ENCODE peak calls at places on chromosomes 7 and 10, in six cellular contexts. M is stomach, Z is DND-41, U is mammary epithelial cell, K is suprapubic skin, E is PC-3. P is an unnamed sample.

GRCh38 chr10:58781873-58782488 is 269.3 kb downstream of the BICC1 start:
- DNase-seq in M (no peak), Z (no peak), U (peak; percentile 47), K (no peak), E (peak; percentile 93), P (peak; percentile 2)

GRCh38 chr7:46557295-46557711 is 636.2 kb upstream of the IGFBP3 start:
- DNase-seq in M (no peak), Z (no peak), U (no peak), K (no peak), E (no peak), P (no peak)

GRCh38 chr7:81937091-81937490 is 167.2 kb upstream of the HGF start:
- DNase-seq in M (no peak), Z (no peak), U (peak; percentile 21), K (no peak), E (no peak), P (no peak)

GRCh38 chr7:115477193-115477651 is 553.3 kb downstream of the TFEC start:
- DNase-seq in M (no peak), Z (no peak), U (no peak), K (no peak), E (no peak), P (no peak)

GRCh38 chr7:129949292-129950133 is 3.2 kb downstream of the UBE2H start:
- DNase-seq in M (no peak), Z (no peak), U (peak; percentile 95), K (no peak), E (peak; percentile 83), P (peak; percentile 5)

GRCh38 chr10:97888641-97889262 is 39.1 kb downstream of the GOLGA7B start:
- DNase-seq in M (peak; percentile 67), Z (no peak), U (peak; percentile 82), K (no peak), E (peak; percentile 78), P (no peak)

GRCh38 chr10:92571649-92572048 is 2.2 kb downstream of the IDE start:
- DNase-seq in M (no peak), Z (no peak), U (no peak), K (no peak), E (no peak), P (no peak)

GRCh38 chr10:1677307-1677939 is 59.9 kb downstream of the ADARB2 start:
- DNase-seq in M (no peak), Z (no peak), U (no peak), K (no peak), E (no peak), P (no peak)

GRCh38 chr7:137986252-137987010 is 15.5 kb downstream of the CREB3L2 start:
- DNase-seq in M (peak; percentile 35), Z (no peak), U (peak; percentile 68), K (no peak), E (no peak), P (no peak)

GRCh38 chr7:93914581-93915066 is 6.9 kb upstream of the GNG11 start:
- DNase-seq in M (no peak), Z (no peak), U (peak; percentile 36), K (no peak), E (peak; percentile 66), P (no peak)

GRCh38 chr10:130127612-130128607 is 8.3 kb upstream of the GLRX3 start:
- DNase-seq in M (peak; percentile 57), Z (peak; percentile 68), U (peak; percentile 66), K (no peak), E (peak; percentile 72), P (peak; percentile 53)

GRCh38 chr10:60032723-60033122 is 126.4 kb upstream of the CCDC6 start:
- DNase-seq in M (peak; percentile 55), Z (peak; percentile 37), U (peak; percentile 59), K (no peak), E (peak; percentile 96), P (peak; percentile 12)

GRCh38 chr10:32979041-32979440 is 21.0 kb upstream of the ITGB1 start:
- DNase-seq in M (no peak), Z (no peak), U (no peak), K (no peak), E (no peak), P (no peak)
- H3K27ac ChIP-seq in M (no peak overlapping the region), Z (no peak overlapping the region), U (no peak overlapping the region), K (no peak overlapping the region), E (peak overlapping the region; percentile 94), P (no peak overlapping the region)

DNA sequence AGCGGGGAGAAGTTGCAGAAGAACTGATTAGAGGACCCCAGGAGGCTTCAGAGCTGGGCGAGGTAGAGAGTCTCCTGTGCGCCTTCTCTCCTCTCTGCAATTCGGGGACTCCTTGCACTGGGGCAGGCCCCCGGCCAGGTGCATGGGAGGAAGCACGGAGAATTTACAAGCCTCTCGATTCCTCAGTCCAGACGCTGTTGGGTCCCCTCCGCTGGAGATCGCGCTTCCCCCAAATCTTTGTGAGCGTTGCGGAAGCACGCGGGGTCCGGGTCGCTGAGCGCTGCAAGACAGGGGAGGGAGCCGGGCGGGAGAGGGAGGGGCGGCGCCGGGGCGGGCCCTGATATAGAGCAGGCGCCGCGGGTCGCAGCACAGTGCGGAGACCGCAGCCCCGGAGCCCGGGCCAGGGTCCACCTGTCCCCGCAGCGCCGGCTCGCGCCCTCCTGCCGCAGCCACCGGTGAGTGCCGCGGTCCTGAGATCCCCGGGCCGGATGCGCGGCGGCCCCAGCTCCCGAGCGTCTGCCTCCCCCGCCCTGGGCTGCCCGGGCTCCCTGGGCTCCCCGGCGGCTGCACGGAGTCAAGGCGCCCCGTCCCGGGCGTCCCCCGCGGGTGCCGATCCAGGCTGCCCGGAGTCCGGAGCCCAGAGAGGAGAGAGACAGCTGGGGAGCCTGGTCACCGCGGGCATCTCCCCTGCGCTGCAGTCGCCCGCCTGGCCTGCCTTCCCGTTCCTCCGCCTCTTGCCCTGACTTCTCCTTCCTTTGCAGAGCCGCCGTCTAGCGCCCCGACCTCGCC is at the start of gene PLAU:
- DNase-seq in M (peak; percentile 44), Z (peak; percentile 59), U (peak; percentile 73), K (no peak), E (peak; percentile 91), P (peak; percentile 31)
- H3K4me1 ChIP-seq in M (peaks cover 54% of the 10 kb centered on the region), Z (peaks cover 46% of the 10 kb centered on the region), U (peaks cover 76% of the 10 kb centered on the region), K (peaks cover 85% of the 10 kb centered on the region), E (peaks cover 91% of the 10 kb centered on the region), P (peaks cover 29% of the 10 kb centered on the region)

DNA sequence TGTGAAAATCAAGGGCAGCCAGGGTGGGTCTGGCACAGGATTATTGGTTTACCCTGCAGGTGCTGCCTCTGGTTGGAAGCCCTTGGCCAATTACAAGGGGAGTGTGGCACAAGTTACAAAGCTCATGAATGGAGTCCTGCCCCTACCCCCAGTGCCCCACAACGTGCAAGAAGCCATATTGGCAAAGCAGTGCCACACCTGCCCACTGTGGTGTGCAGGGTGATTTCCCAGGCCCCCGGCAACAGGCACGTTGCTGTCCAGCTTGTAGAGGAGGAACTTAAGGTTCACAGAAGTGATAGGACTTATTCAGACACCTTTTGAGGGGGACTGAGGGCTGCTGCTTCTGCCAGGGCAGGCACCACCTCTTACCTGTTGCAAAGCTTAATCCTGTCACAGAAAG is 11.4 kb downstream of the LHPP start:
- DNase-seq in M (no peak), Z (no peak), U (no peak), K (no peak), E (no peak), P (no peak)
- H3K27ac ChIP-seq in M (no peak overlapping the region), Z (no peak overlapping the region), U (no peak overlapping the region), K (no peak overlapping the region), E (no peak overlapping the region), P (no peak overlapping the region)

DNA sequence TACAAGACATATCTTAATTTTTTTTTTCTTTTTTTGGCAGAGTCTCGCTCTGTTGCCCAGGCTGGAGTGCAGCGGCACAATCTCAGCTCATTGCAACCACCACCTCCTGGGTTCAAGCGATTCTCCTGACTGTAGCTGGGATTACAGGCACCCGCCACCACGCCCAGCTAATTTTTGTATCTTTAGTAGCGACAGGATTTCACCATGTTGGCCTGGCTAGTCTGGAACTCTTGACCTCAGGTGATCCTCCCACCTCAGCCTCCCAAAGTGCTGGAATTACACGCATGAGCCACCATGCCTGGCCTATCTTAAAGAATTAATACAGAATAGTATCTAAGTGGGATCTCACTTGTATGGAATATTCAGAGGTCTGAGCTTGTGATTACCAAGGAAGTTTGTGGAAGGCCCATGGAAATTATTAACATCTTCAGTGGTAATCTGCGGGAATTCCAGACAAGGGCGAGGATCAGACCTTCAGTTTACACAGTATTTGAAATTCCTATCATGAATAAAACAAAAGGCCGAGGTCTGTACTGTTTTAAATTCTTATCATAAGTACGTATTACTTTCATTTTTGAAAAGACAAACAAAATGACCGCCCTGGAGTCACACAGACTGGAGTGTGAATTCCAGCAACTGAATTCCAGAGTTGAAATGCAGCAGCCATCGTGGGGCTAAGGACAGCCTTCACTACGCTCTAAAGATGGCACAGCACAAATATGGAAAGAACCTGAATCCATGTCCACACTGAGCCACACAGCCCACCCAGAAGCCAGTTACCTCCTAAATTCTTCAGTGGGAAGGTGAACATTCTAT is 16.7 kb downstream of the GPRIN2 start:
- DNase-seq in M (peak; percentile 48), Z (no peak), U (no peak), K (peak; percentile 75), E (no peak), P (no peak)
- H3K4me1 ChIP-seq in M (peaks cover 42% of the 10 kb centered on the region), Z (no peaks in the 10 kb centered on the region), U (no peaks in the 10 kb centered on the region), K (peaks cover 14% of the 10 kb centered on the region), E (peaks cover 9% of the 10 kb centered on the region), P (no peaks in the 10 kb centered on the region)

GRCh38 chr10:124069341-124069740 is 24.1 kb downstream of the CHST15 start:
- DNase-seq in M (no peak), Z (no peak), U (peak; percentile 91), K (no peak), E (no peak), P (no peak)

GRCh38 chr10:124066744-124067714 is 26.4 kb downstream of the CHST15 start:
- DNase-seq in M (no peak), Z (peak; percentile 56), U (no peak), K (no peak), E (no peak), P (no peak)

GRCh38 chr10:124067825-124068400 is 25.5 kb downstream of the CHST15 start:
- DNase-seq in M (no peak), Z (no peak), U (no peak), K (no peak), E (no peak), P (no peak)

GRCh38 chr10:124070666-124071065 is 22.7 kb downstream of the CHST15 start:
- DNase-seq in M (no peak), Z (no peak), U (no peak), K (no peak), E (no peak), P (no peak)

DNA sequence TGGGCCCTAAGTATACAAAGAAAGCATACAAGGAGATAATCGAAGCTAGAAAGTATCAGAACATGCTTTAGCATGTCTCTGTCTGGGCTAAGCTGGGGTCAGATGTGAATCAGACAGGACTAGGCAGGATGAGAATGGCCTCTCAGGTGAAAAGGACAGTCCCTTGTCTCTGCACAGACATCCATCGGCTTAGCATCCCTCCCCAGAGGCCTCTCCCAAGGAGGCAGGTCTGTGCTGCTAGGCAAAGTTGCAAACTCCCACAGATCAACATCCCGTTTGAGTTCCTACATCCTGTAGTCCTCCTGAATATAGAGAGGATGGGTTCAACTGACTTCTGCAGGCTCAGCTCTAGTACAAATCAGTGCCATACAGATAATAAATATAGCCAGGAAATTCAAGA is 24.5 kb downstream of the CHST15 start:
- DNase-seq in M (no peak), Z (no peak), U (peak; percentile 76), K (no peak), E (no peak), P (no peak)
- H3K27ac ChIP-seq in M (no peak overlapping the region), Z (no peak overlapping the region), U (peak overlapping the region; percentile 53), K (no peak overlapping the region), E (no peak overlapping the region), P (no peak overlapping the region)

DNA sequence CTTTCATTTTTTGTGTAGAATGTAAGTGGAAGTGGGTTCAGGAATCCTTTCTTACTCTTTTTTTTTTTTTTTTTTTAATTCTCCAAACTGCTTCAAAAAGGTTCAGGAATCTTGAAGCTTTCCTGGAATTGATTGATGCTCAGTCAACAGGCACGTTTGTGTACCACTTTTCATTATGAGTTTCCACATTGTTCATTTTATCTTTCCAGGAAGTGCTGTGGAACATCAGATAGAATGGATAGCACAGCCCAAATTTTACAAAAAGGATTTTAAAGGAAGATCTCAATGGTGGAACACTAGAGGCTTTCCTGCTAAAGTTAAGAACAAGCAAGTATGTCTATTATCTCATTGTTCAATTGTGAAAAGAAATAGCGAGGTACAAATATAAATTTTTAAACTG is 1.9 kb upstream of the PPP1R35 start:
- DNase-seq in M (no peak), Z (no peak), U (no peak), K (no peak), E (no peak), P (no peak)
- H3K4me1 ChIP-seq in M (peaks cover 29% of the 10 kb centered on the region), Z (peaks cover 31% of the 10 kb centered on the region), U (peaks cover 7% of the 10 kb centered on the region), K (peaks cover 23% of the 10 kb centered on the region), E (peaks cover 14% of the 10 kb centered on the region), P (peaks cover 27% of the 10 kb centered on the region)